ENCODE peak calls at places on chromosomes 1 and 21, in five cellular contexts. One of them, this sample, is unnamed.

GRCh38 chr1:23352096-23352695 is 8.1 kb upstream of the HNRNPR start:
- DNase-seq in GM12865: no peak
- DNase-seq in AG04450: no peak
- DNase-seq in neural progenitor cell: no peak
- DNase-seq in Peyer's patch: no peak
- DNase-seq in this sample: no peak

GRCh38 chr1:201850053-201850397 is 21.1 kb downstream of the IPO9 start:
- DNase-seq in AG04450: peak; percentile 65
- DNase-seq in neural progenitor cell: no peak
- DNase-seq in Peyer's patch: no peak
- DNase-seq in GM12865: no peak
- DNase-seq in this sample: peak; percentile 93

GRCh38 chr1:86466986-86467385 is 1.7 kb upstream of the CLCA1 start:
- DNase-seq in neural progenitor cell: no peak
- DNase-seq in GM12865: no peak
- DNase-seq in Peyer's patch: no peak
- DNase-seq in AG04450: no peak
- DNase-seq in this sample: peak; percentile 20

GRCh38 chr1:187383366-187383765 is 554.6 kb downstream of the PLA2G4A start:
- DNase-seq in neural progenitor cell: peak; percentile 30
- DNase-seq in AG04450: no peak
- DNase-seq in GM12865: no peak
- DNase-seq in Peyer's patch: no peak
- DNase-seq in this sample: no peak

GRCh38 chr1:151443846-151444790 is 15.2 kb downstream of the POGZ start:
- DNase-seq in GM12865: peak; percentile 85
- DNase-seq in Peyer's patch: peak; percentile 40
- DNase-seq in AG04450: peak; percentile 65
- DNase-seq in neural progenitor cell: peak; percentile 69
- DNase-seq in this sample: peak; percentile 88

GRCh38 chr1:22408180-22408579 is 43.5 kb upstream of the ZBTB40 start:
- DNase-seq in GM12865: no peak
- DNase-seq in Peyer's patch: no peak
- DNase-seq in AG04450: no peak
- DNase-seq in neural progenitor cell: no peak
- DNase-seq in this sample: no peak

GRCh38 chr1:5765465-5765864 is 226.8 kb downstream of the NPHP4 start:
- DNase-seq in GM12865: no peak
- DNase-seq in neural progenitor cell: no peak
- DNase-seq in AG04450: no peak
- DNase-seq in Peyer's patch: no peak
- DNase-seq in this sample: no peak

GRCh38 chr1:224700915-224701531 is 84.9 kb downstream of the CNIH3 start:
- DNase-seq in GM12865: peak; percentile 73
- DNase-seq in neural progenitor cell: peak; percentile 71
- DNase-seq in AG04450: no peak
- DNase-seq in Peyer's patch: no peak
- DNase-seq in this sample: peak; percentile 25

GRCh38 chr1:26045712-26046312 is at the start of gene SLC30A2:
- DNase-seq in neural progenitor cell: peak; percentile 72
- DNase-seq in Peyer's patch: no peak
- DNase-seq in AG04450: no peak
- DNase-seq in GM12865: no peak
- DNase-seq in this sample: no peak

GRCh38 chr1:205015241-205015640 is 27.8 kb upstream of the CNTN2 start:
- DNase-seq in GM12865: no peak
- DNase-seq in AG04450: no peak
- DNase-seq in neural progenitor cell: no peak
- DNase-seq in Peyer's patch: no peak
- DNase-seq in this sample: no peak

GRCh38 chr1:118247593-118247992 is 62.6 kb upstream of the SPAG17 start:
- DNase-seq in AG04450: no peak
- DNase-seq in neural progenitor cell: peak; percentile 60
- DNase-seq in GM12865: peak; percentile 23
- DNase-seq in Peyer's patch: no peak
- DNase-seq in this sample: peak; percentile 10

GRCh38 chr1:15187175-15187810 is 33.7 kb downstream of the TMEM51 start:
- DNase-seq in AG04450: no peak
- DNase-seq in GM12865: no peak
- DNase-seq in neural progenitor cell: no peak
- DNase-seq in Peyer's patch: no peak
- DNase-seq in this sample: no peak

GRCh38 chr1:246726881-246727280 is 2.7 kb downstream of the SCCPDH start:
- DNase-seq in Peyer's patch: no peak
- DNase-seq in GM12865: no peak
- DNase-seq in AG04450: no peak
- DNase-seq in neural progenitor cell: no peak
- DNase-seq in this sample: no peak

DNA sequence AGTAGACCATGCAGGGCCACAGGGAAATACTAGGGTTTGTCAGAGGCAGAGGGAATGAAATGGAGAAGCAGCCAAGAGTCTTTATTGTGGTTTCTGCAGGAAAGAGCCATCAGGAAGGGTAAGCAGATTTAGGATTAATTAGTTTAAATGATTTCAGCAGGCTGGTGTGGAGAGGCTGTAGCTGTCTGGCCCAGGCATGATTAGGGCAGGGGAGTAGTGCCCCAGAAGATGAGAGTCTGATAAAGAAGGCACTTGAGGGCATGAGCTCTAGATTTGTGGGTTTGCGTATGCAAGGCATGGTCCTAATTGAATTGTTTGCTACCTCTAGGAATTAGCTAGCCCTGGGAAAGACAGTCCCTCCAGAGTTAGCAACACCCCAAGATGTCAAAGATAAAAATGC is 484.6 kb upstream of the PLXNA2 start:
- DNase-seq in GM12865: no peak
- DNase-seq in AG04450: no peak
- DNase-seq in Peyer's patch: no peak
- DNase-seq in neural progenitor cell: no peak
- DNase-seq in this sample: no peak
- H3K4me3 ChIP-seq in GM12865: no peak overlapping the region
- H3K4me3 ChIP-seq in AG04450: no peak overlapping the region
- H3K4me3 ChIP-seq in Peyer's patch: no peak overlapping the region
- H3K4me3 ChIP-seq in neural progenitor cell: no peak overlapping the region
- H3K4me3 ChIP-seq in this sample: no peak overlapping the region

GRCh38 chr1:180270767-180271639 is 40.9 kb downstream of the LHX4 start:
- DNase-seq in GM12865: no peak
- DNase-seq in Peyer's patch: no peak
- DNase-seq in AG04450: peak; percentile 68
- DNase-seq in neural progenitor cell: peak; percentile 30
- DNase-seq in this sample: peak; percentile 84

GRCh38 chr1:180271640-180272255 is 41.7 kb downstream of the LHX4 start:
- DNase-seq in Peyer's patch: no peak
- DNase-seq in neural progenitor cell: no peak
- DNase-seq in AG04450: no peak
- DNase-seq in GM12865: no peak
- DNase-seq in this sample: no peak

GRCh38 chr1:180267761-180268555 is 37.9 kb downstream of the LHX4 start:
- DNase-seq in GM12865: no peak
- DNase-seq in neural progenitor cell: no peak
- DNase-seq in AG04450: no peak
- DNase-seq in Peyer's patch: no peak
- DNase-seq in this sample: no peak

GRCh38 chr1:180268556-180269044 is 38.5 kb downstream of the LHX4 start:
- DNase-seq in AG04450: no peak
- DNase-seq in GM12865: no peak
- DNase-seq in neural progenitor cell: peak; percentile 76
- DNase-seq in Peyer's patch: no peak
- DNase-seq in this sample: no peak

GRCh38 chr1:180269848-180270766 is 40.0 kb downstream of the LHX4 start:
- DNase-seq in AG04450: no peak
- DNase-seq in Peyer's patch: no peak
- DNase-seq in GM12865: no peak
- DNase-seq in neural progenitor cell: peak; percentile 39
- DNase-seq in this sample: peak; percentile 16
- TF ChIP-seq CTCF in AG04450: peak; percentile 56
- TF ChIP-seq CTCF in Peyer's patch: peak; percentile 59
- TF ChIP-seq CTCF in GM12865: no peak
- TF ChIP-seq CTCF in neural progenitor cell: peak; percentile 36
- TF ChIP-seq CTCF in this sample: peak; percentile 61

DNA sequence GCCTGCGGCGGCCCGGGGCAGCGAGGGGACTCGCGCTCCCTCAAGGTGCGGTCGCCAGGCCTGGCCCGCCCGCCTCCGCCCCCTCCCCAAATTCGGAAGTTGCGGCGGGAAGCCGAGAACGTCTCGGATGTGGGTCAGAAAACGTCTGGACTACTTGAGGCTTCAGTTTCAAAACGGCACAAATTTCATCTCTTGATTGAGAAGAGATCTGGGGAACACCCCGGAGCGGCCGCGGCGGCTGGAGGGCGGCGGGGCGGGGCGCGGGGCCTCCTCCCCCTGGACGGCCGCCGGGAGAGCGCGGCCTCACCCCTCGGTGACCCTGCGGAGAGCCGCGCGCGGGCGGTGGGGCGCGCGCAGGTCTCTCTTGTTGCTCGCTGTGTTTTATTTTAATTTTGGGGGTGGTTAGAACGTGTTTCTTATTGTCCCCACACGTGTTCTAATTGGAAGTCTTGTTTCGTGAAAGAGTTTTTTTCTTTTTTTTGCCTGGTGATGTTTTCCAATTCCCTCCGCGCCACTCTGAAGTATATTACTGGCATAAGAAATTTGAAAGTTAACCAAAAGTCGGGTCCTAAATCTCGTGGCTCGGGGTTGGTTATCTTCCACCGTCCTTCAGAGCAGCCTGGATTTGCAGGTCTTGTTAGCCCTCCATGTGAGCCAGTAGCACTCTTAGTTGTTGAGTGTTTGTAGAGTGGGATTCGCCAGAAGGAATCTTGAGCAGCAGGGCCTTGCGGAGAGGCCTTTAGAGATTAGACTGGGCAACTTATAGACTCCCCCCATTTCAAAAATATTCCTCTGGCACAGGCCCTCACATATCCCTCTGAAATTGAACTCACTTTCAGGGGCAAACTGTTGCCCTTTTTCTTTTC is 749 bp downstream of the PCBP3 start:
- DNase-seq in neural progenitor cell: peak; percentile 60
- DNase-seq in GM12865: no peak
- DNase-seq in AG04450: no peak
- DNase-seq in Peyer's patch: no peak
- DNase-seq in this sample: peak; percentile 11
- H3K4me3 ChIP-seq in neural progenitor cell: peak overlapping the region; percentile 65
- H3K4me3 ChIP-seq in GM12865: peak overlapping the region; percentile 44
- H3K4me3 ChIP-seq in AG04450: peak overlapping the region; percentile 47
- H3K4me3 ChIP-seq in Peyer's patch: peak overlapping the region; percentile 65
- H3K4me3 ChIP-seq in this sample: peak overlapping the region; percentile 63

GRCh38 chr1:100351095-100351884 is 1.0 kb upstream of the CDC14A start:
- DNase-seq in Peyer's patch: peak; percentile 91
- DNase-seq in GM12865: peak; percentile 96
- DNase-seq in neural progenitor cell: peak; percentile 97
- DNase-seq in AG04450: peak; percentile 70
- DNase-seq in this sample: peak; percentile 89
- TF ChIP-seq CTCF in Peyer's patch: peak; percentile 22
- TF ChIP-seq CTCF in GM12865: peak; percentile 24
- TF ChIP-seq CTCF in neural progenitor cell: peak; percentile 64
- TF ChIP-seq CTCF in AG04450: peak; percentile 35
- TF ChIP-seq CTCF in this sample: peak; percentile 16

DNA sequence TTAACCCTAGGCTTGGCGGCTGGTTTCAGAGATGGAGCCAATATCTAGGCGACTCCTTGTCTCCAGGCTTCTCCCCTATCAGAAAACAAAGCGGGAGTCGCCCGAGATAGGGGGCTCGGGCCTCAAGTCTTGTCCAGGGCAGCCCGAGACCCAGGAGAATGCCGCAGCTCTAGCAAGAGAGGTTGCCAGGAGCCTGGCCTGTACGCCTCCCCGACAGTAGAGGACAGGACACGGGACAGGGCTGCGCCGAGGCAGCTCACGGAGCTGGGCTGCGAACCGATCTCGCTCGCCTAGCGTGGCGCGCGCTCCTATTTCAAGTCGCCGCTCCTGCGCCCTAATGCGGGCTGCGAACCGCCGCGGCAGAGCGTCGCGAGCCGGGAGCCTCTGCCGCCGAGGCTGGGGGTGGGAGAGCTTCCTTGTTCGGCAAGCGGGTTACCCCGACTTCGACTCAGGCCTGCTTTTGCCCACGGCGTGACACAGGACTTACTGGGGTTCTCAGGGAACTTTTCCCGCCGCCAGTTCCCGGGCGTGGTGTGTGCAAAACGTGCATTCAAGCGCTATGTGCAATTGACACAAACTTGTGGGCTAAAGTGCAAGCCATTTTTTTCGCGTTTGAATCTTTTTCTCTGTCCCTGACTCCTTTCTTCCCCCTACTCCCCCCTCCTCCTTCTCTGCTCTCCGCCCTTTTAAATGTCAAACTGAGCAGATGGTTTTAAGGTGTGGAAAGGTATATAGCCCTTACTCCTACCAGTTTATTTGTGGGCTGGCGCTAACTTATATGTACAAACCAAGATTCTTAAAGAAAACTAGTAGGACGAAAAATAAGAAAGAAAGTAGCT is 2.4 kb upstream of the PROX1 start:
- DNase-seq in neural progenitor cell: peak; percentile 83
- DNase-seq in Peyer's patch: no peak
- DNase-seq in AG04450: no peak
- DNase-seq in GM12865: no peak
- DNase-seq in this sample: no peak
- H3K4me3 ChIP-seq in neural progenitor cell: peak overlapping the region; percentile 77
- H3K4me3 ChIP-seq in Peyer's patch: no peak overlapping the region
- H3K4me3 ChIP-seq in AG04450: no peak overlapping the region
- H3K4me3 ChIP-seq in GM12865: no peak overlapping the region
- H3K4me3 ChIP-seq in this sample: no peak overlapping the region

DNA sequence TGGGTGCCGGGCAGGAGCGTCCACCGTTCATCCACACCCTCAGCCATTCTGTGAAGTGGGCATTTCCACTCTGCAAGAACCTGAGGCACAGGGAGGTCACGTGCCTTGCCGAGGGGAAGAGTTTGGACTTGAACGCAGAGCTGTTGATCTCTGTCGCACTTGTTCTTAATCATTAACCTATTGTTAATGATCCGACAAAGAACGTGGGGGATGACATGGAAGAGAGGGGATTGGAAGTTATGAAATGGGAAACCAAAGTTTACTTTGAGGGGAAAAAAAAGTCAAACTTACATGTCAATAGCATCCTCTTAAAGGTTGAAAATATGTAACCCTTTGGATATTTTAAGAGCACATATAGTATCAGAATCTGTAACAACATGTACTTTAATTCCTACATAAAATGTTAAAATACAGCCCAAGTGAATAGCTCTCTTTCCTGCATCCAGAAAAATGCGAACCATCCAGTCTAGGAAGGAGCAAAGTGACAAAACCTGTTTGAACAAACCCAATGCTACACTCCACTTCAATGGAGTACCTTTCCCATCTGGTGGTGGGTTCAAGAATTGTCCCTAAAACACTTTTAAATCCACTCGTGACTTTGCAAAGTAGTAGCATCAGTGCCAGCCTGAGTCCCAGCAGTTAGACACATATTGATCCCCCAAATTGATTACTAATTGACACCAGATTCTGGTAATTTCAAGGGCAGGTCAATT is 75.5 kb downstream of the SETD4 start:
- DNase-seq in GM12865: no peak
- DNase-seq in neural progenitor cell: no peak
- DNase-seq in AG04450: no peak
- DNase-seq in Peyer's patch: no peak
- DNase-seq in this sample: no peak
- TF ChIP-seq CTCF in GM12865: no peak
- TF ChIP-seq CTCF in neural progenitor cell: no peak
- TF ChIP-seq CTCF in AG04450: no peak
- TF ChIP-seq CTCF in Peyer's patch: no peak
- TF ChIP-seq CTCF in this sample: no peak

GRCh38 chr1:112718691-112719418 is 3.7 kb upstream of the PPM1J start:
- DNase-seq in GM12865: peak; percentile 67
- DNase-seq in AG04450: no peak
- DNase-seq in neural progenitor cell: peak; percentile 91
- DNase-seq in Peyer's patch: peak; percentile 76
- DNase-seq in this sample: peak; percentile 66
- H3K4me3 ChIP-seq in GM12865: no peak overlapping the region
- H3K4me3 ChIP-seq in AG04450: peak overlapping the region; percentile 17
- H3K4me3 ChIP-seq in neural progenitor cell: no peak overlapping the region
- H3K4me3 ChIP-seq in Peyer's patch: peak overlapping the region; percentile 30
- H3K4me3 ChIP-seq in this sample: no peak overlapping the region

This sample was measured in fibroblast of pulmonary artery.